ENCODE peak calls at places on chromosomes 4 and X, in nine cellular contexts. P, L, Y, S, N, A, D, F and U are unnamed samples.

GRCh38 chr4:121764702-121765367 is at the start of gene SMIM43:
- DNase-seq in F (no peak), L (peak), Y (no peak), A (no peak), D (no peak), P (peak), S (peak), N (peak), U (no peak)

GRCh38 chr4:19945979-19946380 is 305.7 kb upstream of the SLIT2 start:
- DNase-seq in F (peak), P (peak), L (no peak), A (no peak), N (peak), S (no peak), Y (peak), D (no peak), U (no peak)

GRCh38 chr4:38967260-38968095 is 64.7 kb downstream of the TMEM156 start:
- DNase-seq in P (peak), D (no peak), F (peak), Y (peak), L (no peak), S (no peak), A (no peak), N (peak), U (no peak)

GRCh38 chr4:101953949-101954348 is 163.4 kb downstream of the BANK1 start:
- DNase-seq in L (peak), S (no peak), A (no peak), D (no peak), N (peak), P (peak), Y (peak), F (peak), U (no peak)

GRCh38 chr4:26701786-26702227 is 117.9 kb downstream of the TBC1D19 start:
- DNase-seq in D (no peak), N (peak), F (no peak), A (no peak), P (peak), Y (no peak), L (no peak), S (no peak), U (no peak)

GRCh38 chr4:146329042-146329716 is 114.8 kb downstream of the REELD1 start:
- DNase-seq in Y (peak), A (no peak), N (peak), D (no peak), F (peak), S (no peak), P (peak), L (no peak), U (no peak)

GRCh38 chr4:95548738-95549245 is at the start of gene UNC5C:
- DNase-seq in S (peak), Y (peak), L (peak), P (peak), D (no peak), F (peak), A (peak), N (no peak), U (no peak)

GRCh38 chrX:66050140-66050569 is 10.3 kb upstream of the VSIG4 start:
- DNase-seq in P (no peak), D (no peak), L (no peak), Y (no peak), S (no peak), F (no peak), N (no peak), A (no peak), U (no peak)

GRCh38 chr4:26330946-26331345 is 10.1 kb downstream of the RBPJ start:
- DNase-seq in F (peak), D (no peak), L (peak), Y (no peak), S (no peak), A (no peak), P (no peak), N (no peak), U (no peak)

GRCh38 chr4:82898322-82899243 is 2.0 kb upstream of the THAP9 start:
- DNase-seq in N (peak), L (no peak), A (no peak), P (peak), D (no peak), F (peak), S (no peak), Y (peak), U (no peak)

GRCh38 chrX:153952373-153953026 is 8.1 kb upstream of the RENBP start:
- DNase-seq in F (no peak), S (no peak), N (no peak), Y (no peak), L (no peak), D (no peak), A (no peak), P (no peak), U (no peak)

GRCh38 chrX:57900961-57901360 is 9.3 kb downstream of the ZXDA start:
- DNase-seq in N (peak), Y (peak), L (no peak), A (no peak), F (peak), S (no peak), D (no peak), P (peak), U (no peak)

GRCh38 chr4:79663157-79663556 is 255.1 kb upstream of the GK2 start:
- DNase-seq in A (no peak), Y (no peak), S (no peak), D (no peak), P (no peak), F (peak), L (no peak), N (no peak), U (no peak)